ENCODE peak calls at places on chromosomes 1 and 21, in eight cellular contexts. One of them, this sample, is unnamed.
A peak's percentile ranks its signal among the peaks of the same experiment; 100 is the strongest.

GRCh38 chr1:100959502-100960060 is 63.7 kb downstream of the SLC30A7 start:
- DNase-seq in B cell: no peak
- DNase-seq in stimulated activated CD4-positive, alpha-beta T cell treated with anti-CD3 and anti-CD28 coated beads, Interleukin-12 subunit alpha, Interleukin-12 subunit beta, amount 100 ng/mL, for 48 hours: no peak
- DNase-seq in CD4-positive, alpha-beta T cell: no peak
- DNase-seq in activated naive CD4-positive, alpha-beta T cell treated with anti-CD3 and anti-CD28 coated beads for 36 hours: no peak
- DNase-seq in NB4: no peak
- DNase-seq in cardiac muscle cell: no peak
- DNase-seq in cerebellum: no peak
- DNase-seq in this sample: no peak

GRCh38 chr1:31822766-31823165 is 6.9 kb upstream of the SPOCD1 start:
- DNase-seq in B cell: no peak
- DNase-seq in stimulated activated CD4-positive, alpha-beta T cell treated with anti-CD3 and anti-CD28 coated beads, Interleukin-12 subunit alpha, Interleukin-12 subunit beta, amount 100 ng/mL, for 48 hours: no peak
- DNase-seq in CD4-positive, alpha-beta T cell: no peak
- DNase-seq in activated naive CD4-positive, alpha-beta T cell treated with anti-CD3 and anti-CD28 coated beads for 36 hours: no peak
- DNase-seq in NB4: no peak
- DNase-seq in cardiac muscle cell: peak; percentile 59
- DNase-seq in cerebellum: no peak
- DNase-seq in this sample: no peak

GRCh38 chr1:70227439-70227838 is 6.3 kb downstream of the SRSF11 start:
- DNase-seq in B cell: no peak
- DNase-seq in stimulated activated CD4-positive, alpha-beta T cell treated with anti-CD3 and anti-CD28 coated beads, Interleukin-12 subunit alpha, Interleukin-12 subunit beta, amount 100 ng/mL, for 48 hours: no peak
- DNase-seq in CD4-positive, alpha-beta T cell: no peak
- DNase-seq in activated naive CD4-positive, alpha-beta T cell treated with anti-CD3 and anti-CD28 coated beads for 36 hours: no peak
- DNase-seq in NB4: peak; percentile 8
- DNase-seq in cardiac muscle cell: no peak
- DNase-seq in cerebellum: no peak
- DNase-seq in this sample: no peak

GRCh38 chr1:35587736-35588135 is 14.6 kb downstream of the TFAP2E start:
- DNase-seq in B cell: no peak
- DNase-seq in stimulated activated CD4-positive, alpha-beta T cell treated with anti-CD3 and anti-CD28 coated beads, Interleukin-12 subunit alpha, Interleukin-12 subunit beta, amount 100 ng/mL, for 48 hours: no peak
- DNase-seq in CD4-positive, alpha-beta T cell: no peak
- DNase-seq in activated naive CD4-positive, alpha-beta T cell treated with anti-CD3 and anti-CD28 coated beads for 36 hours: no peak
- DNase-seq in NB4: no peak
- DNase-seq in cardiac muscle cell: no peak
- DNase-seq in cerebellum: no peak
- DNase-seq in this sample: no peak

GRCh38 chr21:32134441-32135159 is 144.2 kb downstream of the MIS18A start:
- DNase-seq in B cell: no peak
- DNase-seq in stimulated activated CD4-positive, alpha-beta T cell treated with anti-CD3 and anti-CD28 coated beads, Interleukin-12 subunit alpha, Interleukin-12 subunit beta, amount 100 ng/mL, for 48 hours: no peak
- DNase-seq in CD4-positive, alpha-beta T cell: no peak
- DNase-seq in activated naive CD4-positive, alpha-beta T cell treated with anti-CD3 and anti-CD28 coated beads for 36 hours: no peak
- DNase-seq in NB4: peak; percentile 30
- DNase-seq in cardiac muscle cell: no peak
- DNase-seq in cerebellum: no peak
- DNase-seq in this sample: no peak

GRCh38 chr1:41282679-41283317 is 40.7 kb upstream of the SCMH1 start:
- DNase-seq in B cell: peak; percentile 34
- DNase-seq in stimulated activated CD4-positive, alpha-beta T cell treated with anti-CD3 and anti-CD28 coated beads, Interleukin-12 subunit alpha, Interleukin-12 subunit beta, amount 100 ng/mL, for 48 hours: peak; percentile 18
- DNase-seq in CD4-positive, alpha-beta T cell: no peak
- DNase-seq in activated naive CD4-positive, alpha-beta T cell treated with anti-CD3 and anti-CD28 coated beads for 36 hours: peak; percentile 43
- DNase-seq in NB4: peak; percentile 41
- DNase-seq in cardiac muscle cell: peak; percentile 41
- DNase-seq in cerebellum: no peak
- DNase-seq in this sample: no peak

GRCh38 chr21:42913461-42913860 is 12.0 kb downstream of the ERVH48-1 start:
- DNase-seq in B cell: no peak
- DNase-seq in stimulated activated CD4-positive, alpha-beta T cell treated with anti-CD3 and anti-CD28 coated beads, Interleukin-12 subunit alpha, Interleukin-12 subunit beta, amount 100 ng/mL, for 48 hours: no peak
- DNase-seq in CD4-positive, alpha-beta T cell: no peak
- DNase-seq in activated naive CD4-positive, alpha-beta T cell treated with anti-CD3 and anti-CD28 coated beads for 36 hours: no peak
- DNase-seq in NB4: no peak
- DNase-seq in cardiac muscle cell: no peak
- DNase-seq in cerebellum: no peak
- DNase-seq in this sample: peak; percentile 35

GRCh38 chr1:115701090-115701489 is 59.3 kb downstream of the VANGL1 start:
- DNase-seq in B cell: no peak
- DNase-seq in stimulated activated CD4-positive, alpha-beta T cell treated with anti-CD3 and anti-CD28 coated beads, Interleukin-12 subunit alpha, Interleukin-12 subunit beta, amount 100 ng/mL, for 48 hours: no peak
- DNase-seq in CD4-positive, alpha-beta T cell: no peak
- DNase-seq in activated naive CD4-positive, alpha-beta T cell treated with anti-CD3 and anti-CD28 coated beads for 36 hours: no peak
- DNase-seq in NB4: no peak
- DNase-seq in cardiac muscle cell: no peak
- DNase-seq in cerebellum: no peak
- DNase-seq in this sample: no peak

GRCh38 chr1:1665815-1666251 is 7.0 kb upstream of the CDK11B start:
- DNase-seq in B cell: peak; percentile 41
- DNase-seq in stimulated activated CD4-positive, alpha-beta T cell treated with anti-CD3 and anti-CD28 coated beads, Interleukin-12 subunit alpha, Interleukin-12 subunit beta, amount 100 ng/mL, for 48 hours: peak; percentile 22
- DNase-seq in CD4-positive, alpha-beta T cell: no peak
- DNase-seq in activated naive CD4-positive, alpha-beta T cell treated with anti-CD3 and anti-CD28 coated beads for 36 hours: peak; percentile 31
- DNase-seq in NB4: peak; percentile 40
- DNase-seq in cardiac muscle cell: peak; percentile 13
- DNase-seq in cerebellum: no peak
- DNase-seq in this sample: no peak

GRCh38 chr1:39816431-39817090 is 27.9 kb upstream of the BMP8B start:
- DNase-seq in B cell: peak; percentile 76
- DNase-seq in stimulated activated CD4-positive, alpha-beta T cell treated with anti-CD3 and anti-CD28 coated beads, Interleukin-12 subunit alpha, Interleukin-12 subunit beta, amount 100 ng/mL, for 48 hours: peak; percentile 74
- DNase-seq in CD4-positive, alpha-beta T cell: peak; percentile 58
- DNase-seq in activated naive CD4-positive, alpha-beta T cell treated with anti-CD3 and anti-CD28 coated beads for 36 hours: peak; percentile 73
- DNase-seq in NB4: peak; percentile 80
- DNase-seq in cardiac muscle cell: peak; percentile 73
- DNase-seq in cerebellum: peak; percentile 65
- DNase-seq in this sample: no peak

GRCh38 chr1:8022395-8023286 is 3.5 kb downstream of the ERRFI1 start:
- DNase-seq in B cell: no peak
- DNase-seq in stimulated activated CD4-positive, alpha-beta T cell treated with anti-CD3 and anti-CD28 coated beads, Interleukin-12 subunit alpha, Interleukin-12 subunit beta, amount 100 ng/mL, for 48 hours: no peak
- DNase-seq in CD4-positive, alpha-beta T cell: no peak
- DNase-seq in activated naive CD4-positive, alpha-beta T cell treated with anti-CD3 and anti-CD28 coated beads for 36 hours: no peak
- DNase-seq in NB4: no peak
- DNase-seq in cardiac muscle cell: no peak
- DNase-seq in cerebellum: no peak
- DNase-seq in this sample: no peak

GRCh38 chr1:226123591-226124471 is 61.3 kb downstream of the H3-3A start:
- DNase-seq in B cell: no peak
- DNase-seq in stimulated activated CD4-positive, alpha-beta T cell treated with anti-CD3 and anti-CD28 coated beads, Interleukin-12 subunit alpha, Interleukin-12 subunit beta, amount 100 ng/mL, for 48 hours: no peak
- DNase-seq in CD4-positive, alpha-beta T cell: no peak
- DNase-seq in activated naive CD4-positive, alpha-beta T cell treated with anti-CD3 and anti-CD28 coated beads for 36 hours: no peak
- DNase-seq in NB4: no peak
- DNase-seq in cardiac muscle cell: no peak
- DNase-seq in cerebellum: no peak
- DNase-seq in this sample: no peak

GRCh38 chr1:221887091-221887746 is 145.3 kb upstream of the DUSP10 start:
- DNase-seq in B cell: no peak
- DNase-seq in stimulated activated CD4-positive, alpha-beta T cell treated with anti-CD3 and anti-CD28 coated beads, Interleukin-12 subunit alpha, Interleukin-12 subunit beta, amount 100 ng/mL, for 48 hours: no peak
- DNase-seq in CD4-positive, alpha-beta T cell: no peak
- DNase-seq in activated naive CD4-positive, alpha-beta T cell treated with anti-CD3 and anti-CD28 coated beads for 36 hours: no peak
- DNase-seq in NB4: peak; percentile 21
- DNase-seq in cardiac muscle cell: peak; percentile 68
- DNase-seq in cerebellum: no peak
- DNase-seq in this sample: peak; percentile 49

GRCh38 chr1:151510957-151511635 is at the start of gene CGN:
- DNase-seq in B cell: peak; percentile 88
- DNase-seq in stimulated activated CD4-positive, alpha-beta T cell treated with anti-CD3 and anti-CD28 coated beads, Interleukin-12 subunit alpha, Interleukin-12 subunit beta, amount 100 ng/mL, for 48 hours: peak; percentile 67
- DNase-seq in CD4-positive, alpha-beta T cell: peak; percentile 78
- DNase-seq in activated naive CD4-positive, alpha-beta T cell treated with anti-CD3 and anti-CD28 coated beads for 36 hours: peak; percentile 87
- DNase-seq in NB4: peak; percentile 85
- DNase-seq in cardiac muscle cell: peak; percentile 83
- DNase-seq in cerebellum: peak; percentile 99
- DNase-seq in this sample: peak; percentile 14

GRCh38 chr21:38760017-38760761 is 45.5 kb upstream of the ETS2 start:
- DNase-seq in B cell: no peak
- DNase-seq in stimulated activated CD4-positive, alpha-beta T cell treated with anti-CD3 and anti-CD28 coated beads, Interleukin-12 subunit alpha, Interleukin-12 subunit beta, amount 100 ng/mL, for 48 hours: no peak
- DNase-seq in CD4-positive, alpha-beta T cell: no peak
- DNase-seq in activated naive CD4-positive, alpha-beta T cell treated with anti-CD3 and anti-CD28 coated beads for 36 hours: no peak
- DNase-seq in NB4: no peak
- DNase-seq in cardiac muscle cell: peak; percentile 86
- DNase-seq in cerebellum: no peak
- DNase-seq in this sample: no peak

GRCh38 chr21:42991992-42992740 is 17.8 kb downstream of the PKNOX1 start:
- DNase-seq in B cell: no peak
- DNase-seq in stimulated activated CD4-positive, alpha-beta T cell treated with anti-CD3 and anti-CD28 coated beads, Interleukin-12 subunit alpha, Interleukin-12 subunit beta, amount 100 ng/mL, for 48 hours: no peak
- DNase-seq in CD4-positive, alpha-beta T cell: no peak
- DNase-seq in activated naive CD4-positive, alpha-beta T cell treated with anti-CD3 and anti-CD28 coated beads for 36 hours: no peak
- DNase-seq in NB4: peak; percentile 57
- DNase-seq in cardiac muscle cell: peak; percentile 95
- DNase-seq in cerebellum: no peak
- DNase-seq in this sample: no peak

GRCh38 chr1:209250970-209251636 is 332.4 kb upstream of the CAMK1G start:
- DNase-seq in B cell: no peak
- DNase-seq in stimulated activated CD4-positive, alpha-beta T cell treated with anti-CD3 and anti-CD28 coated beads, Interleukin-12 subunit alpha, Interleukin-12 subunit beta, amount 100 ng/mL, for 48 hours: no peak
- DNase-seq in CD4-positive, alpha-beta T cell: no peak
- DNase-seq in activated naive CD4-positive, alpha-beta T cell treated with anti-CD3 and anti-CD28 coated beads for 36 hours: no peak
- DNase-seq in NB4: no peak
- DNase-seq in cardiac muscle cell: no peak
- DNase-seq in cerebellum: no peak
- DNase-seq in this sample: no peak

GRCh38 chr1:96633695-96634094 is 87.9 kb upstream of the PTBP2 start:
- DNase-seq in B cell: no peak
- DNase-seq in stimulated activated CD4-positive, alpha-beta T cell treated with anti-CD3 and anti-CD28 coated beads, Interleukin-12 subunit alpha, Interleukin-12 subunit beta, amount 100 ng/mL, for 48 hours: no peak
- DNase-seq in CD4-positive, alpha-beta T cell: no peak
- DNase-seq in activated naive CD4-positive, alpha-beta T cell treated with anti-CD3 and anti-CD28 coated beads for 36 hours: no peak
- DNase-seq in NB4: no peak
- DNase-seq in cardiac muscle cell: no peak
- DNase-seq in cerebellum: no peak
- DNase-seq in this sample: no peak

GRCh38 chr1:166151804-166152203 is 15.0 kb downstream of the FAM78B start:
- DNase-seq in B cell: no peak
- DNase-seq in stimulated activated CD4-positive, alpha-beta T cell treated with anti-CD3 and anti-CD28 coated beads, Interleukin-12 subunit alpha, Interleukin-12 subunit beta, amount 100 ng/mL, for 48 hours: no peak
- DNase-seq in CD4-positive, alpha-beta T cell: no peak
- DNase-seq in activated naive CD4-positive, alpha-beta T cell treated with anti-CD3 and anti-CD28 coated beads for 36 hours: no peak
- DNase-seq in NB4: no peak
- DNase-seq in cardiac muscle cell: no peak
- DNase-seq in cerebellum: no peak
- DNase-seq in this sample: no peak

GRCh38 chr1:90558126-90558525 is 159.0 kb downstream of the BARHL2 start:
- DNase-seq in B cell: no peak
- DNase-seq in stimulated activated CD4-positive, alpha-beta T cell treated with anti-CD3 and anti-CD28 coated beads, Interleukin-12 subunit alpha, Interleukin-12 subunit beta, amount 100 ng/mL, for 48 hours: no peak
- DNase-seq in CD4-positive, alpha-beta T cell: no peak
- DNase-seq in activated naive CD4-positive, alpha-beta T cell treated with anti-CD3 and anti-CD28 coated beads for 36 hours: no peak
- DNase-seq in NB4: no peak
- DNase-seq in cardiac muscle cell: no peak
- DNase-seq in cerebellum: no peak
- DNase-seq in this sample: no peak

GRCh38 chr1:231616667-231617066 is 9.9 kb upstream of the DISC1 start:
- DNase-seq in B cell: no peak
- DNase-seq in stimulated activated CD4-positive, alpha-beta T cell treated with anti-CD3 and anti-CD28 coated beads, Interleukin-12 subunit alpha, Interleukin-12 subunit beta, amount 100 ng/mL, for 48 hours: no peak
- DNase-seq in CD4-positive, alpha-beta T cell: no peak
- DNase-seq in activated naive CD4-positive, alpha-beta T cell treated with anti-CD3 and anti-CD28 coated beads for 36 hours: no peak
- DNase-seq in NB4: no peak
- DNase-seq in cardiac muscle cell: no peak
- DNase-seq in cerebellum: no peak
- DNase-seq in this sample: no peak

GRCh38 chr1:156939786-156940334 is 19.4 kb downstream of the LRRC71 start:
- DNase-seq in B cell: no peak
- DNase-seq in stimulated activated CD4-positive, alpha-beta T cell treated with anti-CD3 and anti-CD28 coated beads, Interleukin-12 subunit alpha, Interleukin-12 subunit beta, amount 100 ng/mL, for 48 hours: no peak
- DNase-seq in CD4-positive, alpha-beta T cell: no peak
- DNase-seq in activated naive CD4-positive, alpha-beta T cell treated with anti-CD3 and anti-CD28 coated beads for 36 hours: no peak
- DNase-seq in NB4: no peak
- DNase-seq in cardiac muscle cell: no peak
- DNase-seq in cerebellum: no peak
- DNase-seq in this sample: no peak

GRCh38 chr1:207397525-207397926 is 56.6 kb upstream of the CR2 start:
- DNase-seq in B cell: no peak
- DNase-seq in stimulated activated CD4-positive, alpha-beta T cell treated with anti-CD3 and anti-CD28 coated beads, Interleukin-12 subunit alpha, Interleukin-12 subunit beta, amount 100 ng/mL, for 48 hours: no peak
- DNase-seq in CD4-positive, alpha-beta T cell: no peak
- DNase-seq in activated naive CD4-positive, alpha-beta T cell treated with anti-CD3 and anti-CD28 coated beads for 36 hours: no peak
- DNase-seq in NB4: no peak
- DNase-seq in cardiac muscle cell: no peak
- DNase-seq in cerebellum: no peak
- DNase-seq in this sample: no peak

GRCh38 chr1:68231627-68232303 is 558 bp downstream of the WLS start:
- DNase-seq in B cell: peak; percentile 1
- DNase-seq in stimulated activated CD4-positive, alpha-beta T cell treated with anti-CD3 and anti-CD28 coated beads, Interleukin-12 subunit alpha, Interleukin-12 subunit beta, amount 100 ng/mL, for 48 hours: no peak
- DNase-seq in CD4-positive, alpha-beta T cell: no peak
- DNase-seq in activated naive CD4-positive, alpha-beta T cell treated with anti-CD3 and anti-CD28 coated beads for 36 hours: no peak
- DNase-seq in NB4: no peak
- DNase-seq in cardiac muscle cell: peak; percentile 85
- DNase-seq in cerebellum: peak; percentile 10
- DNase-seq in this sample: peak; percentile 70

GRCh38 chr1:109499661-109500536 is 6.0 kb downstream of the CYB561D1 start:
- DNase-seq in B cell: peak; percentile 46
- DNase-seq in stimulated activated CD4-positive, alpha-beta T cell treated with anti-CD3 and anti-CD28 coated beads, Interleukin-12 subunit alpha, Interleukin-12 subunit beta, amount 100 ng/mL, for 48 hours: no peak
- DNase-seq in CD4-positive, alpha-beta T cell: peak; percentile 27
- DNase-seq in activated naive CD4-positive, alpha-beta T cell treated with anti-CD3 and anti-CD28 coated beads for 36 hours: peak; percentile 73
- DNase-seq in NB4: peak; percentile 81
- DNase-seq in cardiac muscle cell: peak; percentile 42
- DNase-seq in cerebellum: peak; percentile 45
- DNase-seq in this sample: no peak

GRCh38 chr1:93450331-93450730 is 2.4 kb downstream of the FNBP1L start:
- DNase-seq in B cell: peak; percentile 17
- DNase-seq in stimulated activated CD4-positive, alpha-beta T cell treated with anti-CD3 and anti-CD28 coated beads, Interleukin-12 subunit alpha, Interleukin-12 subunit beta, amount 100 ng/mL, for 48 hours: no peak
- DNase-seq in CD4-positive, alpha-beta T cell: no peak
- DNase-seq in activated naive CD4-positive, alpha-beta T cell treated with anti-CD3 and anti-CD28 coated beads for 36 hours: no peak
- DNase-seq in NB4: peak; percentile 17
- DNase-seq in cardiac muscle cell: no peak
- DNase-seq in cerebellum: no peak
- DNase-seq in this sample: no peak

GRCh38 chr21:42389449-42389835 is 6.4 kb downstream of the TMPRSS3 start:
- DNase-seq in B cell: no peak
- DNase-seq in stimulated activated CD4-positive, alpha-beta T cell treated with anti-CD3 and anti-CD28 coated beads, Interleukin-12 subunit alpha, Interleukin-12 subunit beta, amount 100 ng/mL, for 48 hours: no peak
- DNase-seq in CD4-positive, alpha-beta T cell: no peak
- DNase-seq in activated naive CD4-positive, alpha-beta T cell treated with anti-CD3 and anti-CD28 coated beads for 36 hours: no peak
- DNase-seq in NB4: no peak
- DNase-seq in cardiac muscle cell: no peak
- DNase-seq in cerebellum: no peak
- DNase-seq in this sample: no peak

GRCh38 chr1:89697397-89697796 is 64.5 kb downstream of the LRRC8C start:
- DNase-seq in B cell: no peak
- DNase-seq in stimulated activated CD4-positive, alpha-beta T cell treated with anti-CD3 and anti-CD28 coated beads, Interleukin-12 subunit alpha, Interleukin-12 subunit beta, amount 100 ng/mL, for 48 hours: no peak
- DNase-seq in CD4-positive, alpha-beta T cell: no peak
- DNase-seq in activated naive CD4-positive, alpha-beta T cell treated with anti-CD3 and anti-CD28 coated beads for 36 hours: no peak
- DNase-seq in NB4: no peak
- DNase-seq in cardiac muscle cell: no peak
- DNase-seq in cerebellum: no peak
- DNase-seq in this sample: no peak

This sample was measured in AG09319.